ENCODE peak calls at places on chromosomes 4 and X, in nine cellular contexts. X is EH; P is type B pancreatic cell; F is effector memory CD8-positive, alpha-beta T cell; Z is NAMALWA; Q is KBM-7; C is A172; U is A673; W is C1 segment of cervical spinal cord. E is an unnamed sample.

GRCh38 chr4:169846396-169846795 is 88.7 kb upstream of the HPF1 start:
- DNase-seq in W (no peak), Z (no peak), P (no peak), U (no peak), Q (no peak), C (no peak), X (peak; percentile 31), F (no peak), E (no peak)

GRCh38 chr4:184810720-184811119 is 15.0 kb downstream of the ACSL1 start:
- DNase-seq in P (no peak), U (no peak), C (no peak), F (no peak), W (no peak), Q (no peak), X (no peak), Z (no peak), E (no peak)

GRCh38 chrX:40755291-40756249 is 20.2 kb upstream of the MED14 start:
- DNase-seq in C (no peak), U (no peak), Z (no peak), X (peak; percentile 33), F (no peak), W (peak; percentile 36), Q (no peak), P (no peak), E (no peak)

GRCh38 chr4:99885063-99885664 is 9.1 kb downstream of the LAMTOR3 start:
- DNase-seq in Q (peak; percentile 45), X (peak; percentile 53), F (peak; percentile 16), Z (peak; percentile 67), C (peak; percentile 28), W (no peak), P (no peak), U (peak; percentile 54), E (no peak)

GRCh38 chr4:100062921-100063320 is 112.8 kb upstream of the H2AZ1 start:
- DNase-seq in X (peak; percentile 71), F (no peak), P (no peak), U (no peak), Z (no peak), C (no peak), W (no peak), Q (no peak), E (no peak)

GRCh38 chr4:1449833-1450741 is 43.8 kb upstream of the NKX1-1 start:
- DNase-seq in F (no peak), W (no peak), X (no peak), P (peak; percentile 64), Q (no peak), C (no peak), U (no peak), Z (no peak), E (no peak)

GRCh38 chr4:7822858-7823257 is 116.8 kb downstream of the AFAP1 start:
- DNase-seq in C (no peak), Q (no peak), U (no peak), W (no peak), P (no peak), F (no peak), X (no peak), Z (no peak), E (no peak)

GRCh38 chrX:38142598-38142997 is 78.1 kb downstream of the SRPX start:
- DNase-seq in W (no peak), X (peak; percentile 17), U (no peak), Z (no peak), Q (no peak), C (no peak), P (no peak), F (no peak), E (no peak)

GRCh38 chr4:156109943-156110925 is 156.6 kb upstream of the CTSO start:
- DNase-seq in U (peak; percentile 68), C (no peak), X (peak; percentile 38), F (no peak), Z (peak; percentile 10), Q (peak; percentile 64), W (no peak), P (no peak), E (no peak)

GRCh38 chr4:146330392-146330791 is 116.1 kb downstream of the REELD1 start:
- DNase-seq in U (peak; percentile 58), W (no peak), F (no peak), Q (no peak), P (no peak), C (peak; percentile 52), X (peak; percentile 60), Z (no peak), E (peak; percentile 21)

GRCh38 chrX:41516995-41517660 is 70.0 kb downstream of the NYX start:
- DNase-seq in Z (no peak), Q (no peak), U (no peak), P (no peak), C (no peak), X (no peak), W (no peak), F (no peak), E (no peak)

GRCh38 chr4:173264245-173264959 is 69.8 kb downstream of the HMGB2 start:
- DNase-seq in Z (peak; percentile 82), C (peak; percentile 66), X (peak; percentile 38), P (no peak), U (peak; percentile 92), F (peak; percentile 3), Q (peak; percentile 75), W (no peak), E (peak; percentile 53)

GRCh38 chr4:179145746-179146530 is 1703.7 kb upstream of the AGA start:
- DNase-seq in X (no peak), Q (no peak), W (no peak), P (no peak), U (no peak), Z (no peak), F (no peak), C (peak; percentile 46), E (no peak)

GRCh38 chr4:69833251-69833650 is 26.7 kb downstream of the SULT1E1 start:
- DNase-seq in C (no peak), W (no peak), Z (no peak), Q (no peak), X (no peak), U (no peak), P (no peak), F (no peak), E (no peak)

GRCh38 chrX:74449322-74449936 is 28.1 kb downstream of the SLC16A2 start:
- DNase-seq in C (peak; percentile 74), X (peak; percentile 25), P (no peak), Q (peak; percentile 6), W (no peak), U (peak; percentile 24), F (peak; percentile 1), Z (no peak), E (peak; percentile 61)

GRCh38 chrX:88604433-88605221 is 142.4 kb upstream of the CPXCR1 start:
- DNase-seq in W (no peak), C (no peak), U (no peak), X (no peak), F (no peak), Z (no peak), P (no peak), Q (peak; percentile 24), E (no peak)

GRCh38 chrX:135345328-135345645 is 36.0 kb downstream of the ETDC start:
- DNase-seq in F (no peak), X (peak; percentile 85), W (no peak), U (peak; percentile 74), Q (peak; percentile 28), C (peak; percentile 4), P (no peak), Z (no peak), E (peak; percentile 79)

GRCh38 chr4:2417765-2418651 is at the start of gene ZFYVE28:
- DNase-seq in C (no peak), X (peak; percentile 26), Q (no peak), U (peak; percentile 42), W (no peak), F (peak; percentile 21), P (peak; percentile 65), Z (no peak), E (peak; percentile 57)

GRCh38 chr4:152100378-152101201 is 339.8 kb upstream of the GATB start:
- DNase-seq in F (peak; percentile 72), C (peak; percentile 63), Q (no peak), U (no peak), X (no peak), W (no peak), Z (peak; percentile 2), P (no peak), E (peak; percentile 17)

GRCh38 chr4:21710212-21710843 is 238.2 kb downstream of the KCNIP4 start:
- DNase-seq in X (no peak), F (no peak), Z (no peak), W (no peak), P (no peak), Q (no peak), U (no peak), C (no peak), E (no peak)

GRCh38 chr4:121272526-121272925 is 108.3 kb downstream of the QRFPR start:
- DNase-seq in W (no peak), X (peak; percentile 37), Q (no peak), F (no peak), P (no peak), U (peak; percentile 8), C (peak; percentile 82), Z (no peak), E (peak; percentile 34)

GRCh38 chr4:107755841-107756356 is 35.9 kb upstream of the PAPSS1 start:
- DNase-seq in X (peak; percentile 61), F (no peak), U (no peak), W (no peak), P (no peak), Z (peak; percentile 13), Q (no peak), C (no peak), E (no peak)

GRCh38 chr4:53371843-53372521 is 5.5 kb upstream of the FIP1L1 start:
- DNase-seq in Z (no peak), X (no peak), C (no peak), P (no peak), U (no peak), F (no peak), Q (no peak), W (no peak), E (no peak)

GRCh38 chr4:23881052-23881501 is 8.8 kb downstream of the PPARGC1A start:
- DNase-seq in X (no peak), W (no peak), Z (no peak), P (no peak), F (no peak), Q (no peak), C (peak; percentile 41), U (no peak), E (no peak)

GRCh38 chrX:136488706-136489105 is 959 bp downstream of the BRS3 start:
- DNase-seq in U (no peak), X (no peak), W (no peak), F (no peak), Q (no peak), Z (no peak), P (no peak), C (no peak), E (no peak)

GRCh38 chrX:21529771-21530170 is 128.4 kb downstream of the KLHL34 start:
- DNase-seq in U (peak; percentile 7), P (no peak), Q (no peak), C (no peak), X (peak; percentile 50), F (no peak), W (no peak), Z (no peak), E (no peak)